ENCODE peak calls at places on chromosomes 2 and 18, in four cellular contexts. I, T, D and S are unnamed samples.

GRCh38 chr18:8116346-8117007 is 492.8 kb upstream of the RAB12 start:
- DNase-seq in I (peak), T (no peak), D (no peak), S (no peak)

GRCh38 chr2:155600296-155600695 is 732.2 kb downstream of the NR4A2 start:
- DNase-seq in I (no peak), T (no peak), D (no peak), S (no peak)

GRCh38 chr2:220533485-220533884 is 906.1 kb downstream of the SLC4A3 start:
- DNase-seq in I (peak), T (no peak), D (peak), S (no peak)

GRCh38 chr2:168160897-168161296 is 86.5 kb downstream of the STK39 start:
- DNase-seq in I (peak), T (no peak), D (no peak), S (no peak)

GRCh38 chr18:79548077-79548450 is 131.5 kb upstream of the CTDP1 start:
- DNase-seq in I (no peak), T (no peak), D (no peak), S (no peak)

GRCh38 chr18:55906533-55906932 is 318.5 kb upstream of the TCF4 start:
- DNase-seq in I (no peak), T (no peak), D (no peak), S (no peak)

GRCh38 chr2:176140130-176140519 is 10.6 kb downstream of the HOXD8 start:
- DNase-seq in I (no peak), T (no peak), D (no peak), S (no peak)

GRCh38 chr2:112959109-112959591 is 18.7 kb upstream of the IL36G start:
- DNase-seq in I (peak), T (no peak), D (peak), S (no peak)

GRCh38 chr2:101770672-101771071 is 73.2 kb downstream of the MAP4K4 start:
- DNase-seq in I (peak), T (no peak), D (peak), S (no peak)

GRCh38 chr2:62576276-62576939 is 70.4 kb upstream of the TMEM17 start:
- DNase-seq in I (no peak), T (no peak), D (no peak), S (no peak)

GRCh38 chr2:214401580-214401979 is 9.3 kb upstream of the VWC2L start:
- DNase-seq in I (no peak), T (no peak), D (no peak), S (no peak)

GRCh38 chr18:6781179-6781714 is 51.7 kb downstream of the ARHGAP28 start:
- DNase-seq in I (peak), T (no peak), D (peak), S (no peak)

GRCh38 chr18:907880-908512 is 3.3 kb downstream of the ADCYAP1 start:
- DNase-seq in I (no peak), T (no peak), D (peak), S (peak)

GRCh38 chr18:45441110-45441842 is 174.0 kb upstream of the SLC14A2 start:
- DNase-seq in I (no peak), T (no peak), D (no peak), S (no peak)

GRCh38 chr2:212711851-212712250 is 173.2 kb upstream of the ERBB4 start:
- DNase-seq in I (no peak), T (no peak), D (no peak), S (no peak)

GRCh38 chr2:237726401-237726830 is 72.2 kb upstream of the RBM44 start:
- DNase-seq in I (no peak), T (no peak), D (peak), S (no peak)

GRCh38 chr18:31970617-31971016 is 27.7 kb upstream of the TRAPPC8 start:
- DNase-seq in I (no peak), T (no peak), D (no peak), S (no peak)

GRCh38 chr2:18178736-18179349 is 300.4 kb downstream of the KCNS3 start:
- DNase-seq in I (peak), T (peak), D (peak), S (peak)

GRCh38 chr2:15786003-15786654 is 154.2 kb upstream of the MYCN start:
- DNase-seq in I (no peak), T (no peak), D (no peak), S (no peak)

GRCh38 chr18:75130591-75131274 is 78.2 kb downstream of the PTGR3 start:
- DNase-seq in I (no peak), T (no peak), D (peak), S (no peak)
- TF ChIP-seq TAF1 in I (no peak), T (no peak), D (no peak), S (no peak)

GRCh38 chr2:229689307-229689839 is 25.0 kb downstream of the DNER start:
- DNase-seq in I (no peak), T (no peak), D (no peak), S (no peak)

GRCh38 chr2:229691631-229692030 is 22.7 kb downstream of the DNER start:
- DNase-seq in I (no peak), T (no peak), D (no peak), S (no peak)

GRCh38 chr2:229688141-229688540 is 26.2 kb downstream of the DNER start:
- DNase-seq in I (no peak), T (no peak), D (no peak), S (no peak)

DNA sequence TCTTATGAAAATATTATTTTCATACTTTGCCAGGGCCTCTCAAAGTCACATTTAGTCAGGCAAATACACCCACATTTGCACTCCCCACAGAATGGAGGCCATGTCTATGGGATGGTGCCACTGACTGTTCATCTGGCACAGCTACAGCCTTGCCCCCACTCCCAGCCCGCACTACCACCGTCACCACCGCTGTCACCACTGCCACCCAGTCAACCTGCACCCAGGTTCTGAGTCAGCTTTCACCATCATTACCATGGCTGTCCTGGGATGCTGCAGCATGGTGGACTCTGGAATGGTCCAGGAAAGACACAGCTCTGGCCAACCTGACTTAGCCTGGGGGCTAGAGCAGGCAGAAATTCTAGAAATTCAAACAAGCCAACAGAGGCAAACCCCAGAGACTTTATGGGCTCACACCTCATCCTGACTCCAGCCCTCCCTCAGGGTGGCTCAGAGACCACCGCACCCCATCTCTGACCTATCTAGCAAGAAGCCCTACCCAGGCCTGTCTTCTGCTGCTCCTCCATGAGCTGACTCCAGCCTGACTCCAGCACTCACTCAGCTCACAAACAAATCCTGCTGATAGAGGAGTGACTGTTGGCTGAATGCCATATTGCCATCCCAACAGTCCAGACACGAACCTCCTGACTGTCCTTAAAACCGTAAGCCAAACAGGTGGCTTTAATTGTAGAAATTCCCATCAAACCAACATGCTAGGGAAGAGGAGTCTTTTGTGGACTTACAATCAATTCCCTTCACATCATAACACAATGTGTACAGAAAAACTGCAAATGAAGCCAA is 28.0 kb downstream of the DNER start:
- DNase-seq in I (peak), T (no peak), D (peak), S (no peak)
- TF ChIP-seq TAF1 in I (no peak), T (no peak), D (no peak), S (no peak)

GRCh38 chr2:69791045-69791444 is 38.4 kb upstream of the GMCL1 start:
- DNase-seq in I (no peak), T (no peak), D (no peak), S (no peak)

GRCh38 chr2:69786105-69786504 is 43.4 kb upstream of the GMCL1 start:
- DNase-seq in I (no peak), T (no peak), D (no peak), S (no peak)

GRCh38 chr2:69789762-69790600 is 39.5 kb upstream of the GMCL1 start:
- DNase-seq in I (no peak), T (no peak), D (no peak), S (no peak)

GRCh38 chr2:69790601-69790959 is 38.9 kb upstream of the GMCL1 start:
- DNase-seq in I (no peak), T (no peak), D (no peak), S (no peak)

GRCh38 chr2:69789129-69789528 is 40.3 kb upstream of the GMCL1 start:
- DNase-seq in I (no peak), T (no peak), D (no peak), S (no peak)
- TF ChIP-seq TAF1 in I (no peak), T (no peak), D (no peak), S (no peak)

GRCh38 chr2:158973511-158973956 is 5.1 kb downstream of the TANC1 start:
- DNase-seq in I (no peak), T (no peak), D (no peak), S (no peak)
- TF ChIP-seq TAF1 in I (no peak), T (no peak), D (no peak), S (no peak)

GRCh38 chr18:26083099-26083498 is 7.3 kb downstream of the SS18 start:
- DNase-seq in I (no peak), T (no peak), D (no peak), S (no peak)

GRCh38 chr18:26085056-26085455 is 5.4 kb downstream of the SS18 start:
- DNase-seq in I (peak), T (no peak), D (no peak), S (no peak)

GRCh38 chr18:26086959-26087358 is 3.5 kb downstream of the SS18 start:
- DNase-seq in I (no peak), T (no peak), D (no peak), S (no peak)

DNA sequence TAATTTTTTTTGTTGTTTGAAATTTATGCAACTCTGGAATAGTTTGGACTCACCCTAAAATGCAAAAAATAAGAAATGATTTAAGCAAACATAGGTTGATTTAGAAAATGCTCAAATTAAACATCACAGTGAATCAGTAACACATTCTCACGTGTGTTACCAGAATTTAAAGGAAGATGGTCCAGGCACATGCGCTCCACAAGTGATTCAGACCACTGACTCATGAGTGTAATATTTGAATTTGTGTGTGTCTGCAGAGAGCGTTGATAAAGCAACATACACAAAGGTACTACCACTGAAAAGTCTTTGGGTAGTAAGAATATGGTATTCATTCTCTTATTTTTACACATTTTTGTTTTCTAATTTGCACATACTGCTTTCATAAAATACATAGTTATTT is 7.9 kb downstream of the SS18 start:
- DNase-seq in I (no peak), T (no peak), D (no peak), S (no peak)
- TF ChIP-seq TAF1 in I (no peak), T (no peak), D (no peak), S (no peak)

DNA sequence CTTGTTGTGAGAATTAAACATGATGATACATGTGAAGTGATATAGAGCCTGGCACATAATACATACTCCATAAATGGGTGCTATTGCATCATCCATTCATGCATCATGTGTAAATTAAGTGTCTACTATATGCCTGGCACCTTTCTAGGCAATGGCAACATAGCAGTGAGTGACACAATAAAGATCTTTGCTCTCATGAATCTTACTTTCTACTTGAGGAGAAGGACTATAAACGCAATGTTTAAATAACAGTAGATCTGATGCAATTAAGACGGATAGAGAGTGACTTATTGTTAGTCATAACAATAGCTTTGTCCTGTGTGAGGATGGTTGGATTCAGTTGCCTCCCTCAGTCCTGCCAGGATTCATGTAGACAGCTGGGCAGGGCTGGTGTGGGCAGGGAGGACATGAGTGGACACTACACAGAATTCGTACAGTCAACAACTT is 88.4 kb upstream of the NPAS2 start:
- DNase-seq in I (no peak), T (no peak), D (no peak), S (no peak)
- TF ChIP-seq TAF1 in I (no peak), T (no peak), D (no peak), S (no peak)